ENCODE peak calls at places on chromosome 5, in ten cellular contexts. R is GM03348; P is activated CD8-positive, alpha-beta memory T cell treated with anti-CD3 and anti-CD28 coated beads, Interleukin-2, amount 50 U/mL, for 48 hours; W is stromal cell of bone marrow; C is HEK293T; K is H7; V is T-helper 1 cell; O is adipocyte; Y is GM12865; M is sigmoid colon. U is an unnamed sample.

GRCh38 chr5:96614110-96614691 is 48.0 kb upstream of the CAST start:
- DNase-seq in R (peak; percentile 83), W (peak; percentile 90), Y (peak; percentile 67), M (peak; percentile 76), O (peak; percentile 95), C (peak; percentile 66), P (no peak), V (peak; percentile 34), K (peak; percentile 72), U (peak; percentile 21)

GRCh38 chr5:107026098-107026497 is 644.6 kb downstream of the EFNA5 start:
- DNase-seq in O (no peak), Y (no peak), R (no peak), P (no peak), V (no peak), K (peak; percentile 2), C (no peak), W (no peak), M (no peak), U (no peak)

GRCh38 chr5:174245506-174245905 is 200.0 kb downstream of the NSG2 start:
- DNase-seq in P (no peak), R (no peak), V (no peak), Y (no peak), K (no peak), W (peak; percentile 1), C (no peak), M (no peak), O (no peak), U (no peak)

GRCh38 chr5:160470437-160471341 is 49.0 kb downstream of the PTTG1 start:
- DNase-seq in C (no peak), P (no peak), V (peak; percentile 46), O (peak; percentile 64), K (no peak), R (peak; percentile 18), W (peak; percentile 54), Y (peak; percentile 46), M (no peak), U (no peak)

GRCh38 chr5:87393331-87393730 is 19.4 kb downstream of the CCNH start:
- DNase-seq in Y (no peak), K (no peak), P (no peak), M (no peak), C (no peak), R (peak; percentile 43), V (no peak), O (peak; percentile 85), W (no peak), U (no peak)

GRCh38 chr5:136035837-136036236 is 7.0 kb downstream of the TGFBI start:
- DNase-seq in Y (no peak), R (no peak), M (no peak), V (no peak), K (no peak), O (no peak), P (no peak), W (no peak), C (no peak), U (no peak)

GRCh38 chr5:124234022-124234899 is 512.2 kb downstream of the ZNF608 start:
- DNase-seq in W (no peak), R (no peak), P (no peak), C (no peak), O (peak; percentile 16), Y (no peak), V (no peak), K (peak; percentile 38), M (no peak), U (no peak)

GRCh38 chr5:172243302-172243701 is 40.3 kb downstream of the UBTD2 start:
- DNase-seq in O (no peak), K (no peak), W (no peak), R (no peak), C (no peak), V (no peak), P (no peak), M (no peak), Y (no peak), U (no peak)

GRCh38 chr5:79689541-79690466 is at the start of gene CMYA5:
- DNase-seq in R (peak; percentile 59), W (no peak), M (peak; percentile 83), K (peak; percentile 74), C (no peak), O (peak; percentile 74), Y (no peak), P (no peak), V (no peak), U (peak; percentile 65)

GRCh38 chr5:7018601-7019000 is 305.4 kb downstream of the TENT4A start:
- DNase-seq in Y (no peak), K (no peak), O (no peak), R (no peak), M (no peak), V (no peak), C (no peak), W (no peak), P (no peak), U (no peak)

GRCh38 chr5:66653380-66653779 is 57.2 kb downstream of the MAST4 start:
- DNase-seq in Y (no peak), K (no peak), M (no peak), W (peak; percentile 82), P (no peak), V (no peak), R (peak; percentile 58), O (no peak), C (no peak), U (no peak)

GRCh38 chr5:41763096-41763495 is 107.1 kb downstream of the OXCT1 start:
- DNase-seq in V (no peak), K (no peak), O (peak; percentile 69), Y (no peak), R (peak; percentile 67), W (peak; percentile 31), M (no peak), C (no peak), P (no peak), U (no peak)

GRCh38 chr5:52801329-52801728 is 13.6 kb downstream of the ITGA1 start:
- DNase-seq in C (no peak), O (peak; percentile 40), V (no peak), K (no peak), P (no peak), W (no peak), R (no peak), M (no peak), Y (no peak), U (peak; percentile 13)

GRCh38 chr5:56819027-56819881 is 3.9 kb downstream of the MAP3K1 start:
- DNase-seq in V (no peak), K (no peak), W (no peak), O (peak; percentile 30), M (no peak), C (no peak), P (no peak), Y (no peak), R (no peak), U (no peak)

GRCh38 chr5:159908201-159908940 is 7.9 kb upstream of the ADRA1B start:
- DNase-seq in R (no peak), M (no peak), O (no peak), K (no peak), V (no peak), W (no peak), P (no peak), C (no peak), Y (no peak), U (no peak)

GRCh38 chr5:178690208-178690607 is 40.3 kb downstream of the ZNF354A start:
- DNase-seq in C (no peak), O (no peak), W (no peak), M (no peak), V (no peak), R (no peak), K (no peak), P (no peak), Y (no peak), U (no peak)

GRCh38 chr5:144549580-144549979 is 378.9 kb downstream of the KCTD16 start:
- DNase-seq in R (no peak), O (peak; percentile 95), K (no peak), P (no peak), Y (no peak), V (no peak), W (peak; percentile 60), M (no peak), C (no peak), U (no peak)

GRCh38 chr5:15683332-15683731 is 183.4 kb downstream of the FBXL7 start:
- DNase-seq in V (no peak), W (no peak), P (no peak), K (peak; percentile 36), C (peak; percentile 26), R (no peak), O (no peak), M (no peak), Y (peak; percentile 14), U (peak; percentile 63)